ENCODE peak calls at places on chromosome X, in five cellular contexts. J, F, D, H and T are unnamed samples. For H3K36me3, the result is how much of the 10 kb centered on the place peaks cover.

GRCh38 chrX:18582910-18583493 is 88.9 kb downstream of the RS1 start:
- DNase-seq in J (no peak), F (no peak), D (no peak), H (peak), T (no peak)

GRCh38 chrX:109840585-109840984 is 107.5 kb upstream of the ACSL4 start:
- DNase-seq in J (no peak), F (peak), D (peak), H (peak), T (no peak)

GRCh38 chrX:8273451-8273894 is 102.4 kb upstream of the VCX2 start:
- DNase-seq in J (no peak), F (no peak), D (peak), H (peak), T (no peak)

GRCh38 chrX:103831803-103832544 is at the start of gene RAB9B:
- DNase-seq in J (peak), F (peak), D (peak), H (peak), T (peak)

GRCh38 chrX:103584606-103585005 is 709 bp upstream of the TCEAL4 start:
- DNase-seq in J (no peak), F (no peak), D (peak), H (no peak), T (no peak)

GRCh38 chrX:153032397-153033118 is 23.7 kb upstream of the PNMA3 start:
- DNase-seq in J (peak), F (peak), D (peak), H (peak), T (peak)

GRCh38 chrX:135421932-135422809 is at the start of gene SMIM10L2A:
- DNase-seq in J (no peak), F (no peak), D (no peak), H (peak), T (no peak)

GRCh38 chrX:107562482-107562881 is 65.8 kb upstream of the PRPS1 start:
- DNase-seq in J (peak), F (no peak), D (peak), H (peak), T (no peak)

GRCh38 chrX:65971151-65971550 is 68.7 kb downstream of the VSIG4 start:
- DNase-seq in J (no peak), F (no peak), D (no peak), H (no peak), T (no peak)

GRCh38 chrX:23465985-23466384 is 131.3 kb downstream of the PTCHD1 start:
- DNase-seq in J (no peak), F (no peak), D (no peak), H (no peak), T (no peak)

GRCh38 chrX:150696836-150697235 is 3.6 kb downstream of the MTMR1 start:
- DNase-seq in J (no peak), F (no peak), D (no peak), H (no peak), T (no peak)

GRCh38 chrX:94265323-94265722 is 591.3 kb downstream of the FAM133A start:
- DNase-seq in J (no peak), F (no peak), D (no peak), H (no peak), T (no peak)

GRCh38 chrX:13048265-13048664 is 3.8 kb upstream of the FAM9C start:
- DNase-seq in J (no peak), F (no peak), D (peak), H (no peak), T (no peak)

GRCh38 chrX:149979126-149979644 is 40.9 kb upstream of the EOLA2 start:
- DNase-seq in J (no peak), F (no peak), D (no peak), H (no peak), T (no peak)

GRCh38 chrX:107738768-107739167 is 36.8 kb downstream of the TSC22D3 start:
- DNase-seq in J (no peak), F (no peak), D (no peak), H (no peak), T (no peak)

GRCh38 chrX:153351981-153352380 is 18.0 kb downstream of the ZNF275 start:
- DNase-seq in J (no peak), F (no peak), D (no peak), H (no peak), T (no peak)

DNA sequence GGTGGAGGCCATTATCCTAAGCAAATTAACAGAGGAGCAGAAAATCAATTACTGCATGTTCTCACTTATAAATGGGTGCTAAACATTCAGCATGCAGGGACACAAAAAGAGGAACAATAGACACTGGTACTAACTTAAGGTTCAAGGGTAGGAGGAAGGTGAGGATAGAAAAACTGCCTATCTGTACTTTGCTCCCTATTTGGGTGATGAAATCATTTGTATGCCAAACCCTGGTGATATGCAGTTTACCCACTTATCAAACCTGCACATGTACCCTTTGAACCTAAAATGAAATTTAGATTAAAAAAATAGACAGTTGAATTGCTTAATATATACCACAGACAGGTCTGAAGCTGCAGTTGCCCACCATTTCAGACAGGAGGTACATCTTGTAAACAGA is 143.3 kb upstream of the KLHL4 start:
- DNase-seq in J (no peak), F (no peak), D (no peak), H (no peak), T (no peak)
- H3K36me3 ChIP-seq in J (under half), F (under half), D (under half), H (under half), T (under half)

GRCh38 chrX:41184312-41184711 is 99.1 kb downstream of the USP9X start:
- DNase-seq in J (peak), F (no peak), D (no peak), H (no peak), T (no peak)
- H3K36me3 ChIP-seq in J (under half), F (under half), D (under half), H (under half), T (under half)

GRCh38 chrX:155235891-155236290 is 19.6 kb downstream of the VBP1 start:
- DNase-seq in J (no peak), F (no peak), D (no peak), H (no peak), T (no peak)
- H3K36me3 ChIP-seq in J (under half), F (under half), D (under half), H (under half), T (under half)

GRCh38 chrX:16851421-16851820 is 18.7 kb downstream of the RBBP7 start:
- DNase-seq in J (no peak), F (no peak), D (no peak), H (no peak), T (no peak)
- H3K36me3 ChIP-seq in J (half or more), F (half or more), D (under half), H (under half), T (under half)

DNA sequence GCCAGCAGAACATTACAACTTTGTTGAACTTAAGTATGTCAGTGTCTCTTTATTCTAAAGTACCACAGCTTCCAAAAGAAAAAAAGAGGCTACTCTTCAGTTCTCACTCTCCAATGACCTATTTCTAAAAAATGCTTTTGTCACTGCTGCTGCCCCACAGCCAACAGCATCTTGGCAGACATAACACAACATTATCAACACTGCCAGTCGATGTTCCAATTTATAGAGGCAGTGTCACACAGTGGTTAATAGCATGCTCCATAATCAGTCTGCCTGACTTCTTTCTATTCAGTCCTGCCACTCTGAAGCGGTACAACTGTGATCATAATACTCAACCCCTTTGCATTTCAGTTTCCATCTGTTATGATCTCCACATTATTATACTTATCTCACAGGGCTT is 69.2 kb downstream of the PLS3 start:
- DNase-seq in J (no peak), F (no peak), D (no peak), H (no peak), T (no peak)
- H3K36me3 ChIP-seq in J (under half), F (under half), D (under half), H (under half), T (under half)

DNA sequence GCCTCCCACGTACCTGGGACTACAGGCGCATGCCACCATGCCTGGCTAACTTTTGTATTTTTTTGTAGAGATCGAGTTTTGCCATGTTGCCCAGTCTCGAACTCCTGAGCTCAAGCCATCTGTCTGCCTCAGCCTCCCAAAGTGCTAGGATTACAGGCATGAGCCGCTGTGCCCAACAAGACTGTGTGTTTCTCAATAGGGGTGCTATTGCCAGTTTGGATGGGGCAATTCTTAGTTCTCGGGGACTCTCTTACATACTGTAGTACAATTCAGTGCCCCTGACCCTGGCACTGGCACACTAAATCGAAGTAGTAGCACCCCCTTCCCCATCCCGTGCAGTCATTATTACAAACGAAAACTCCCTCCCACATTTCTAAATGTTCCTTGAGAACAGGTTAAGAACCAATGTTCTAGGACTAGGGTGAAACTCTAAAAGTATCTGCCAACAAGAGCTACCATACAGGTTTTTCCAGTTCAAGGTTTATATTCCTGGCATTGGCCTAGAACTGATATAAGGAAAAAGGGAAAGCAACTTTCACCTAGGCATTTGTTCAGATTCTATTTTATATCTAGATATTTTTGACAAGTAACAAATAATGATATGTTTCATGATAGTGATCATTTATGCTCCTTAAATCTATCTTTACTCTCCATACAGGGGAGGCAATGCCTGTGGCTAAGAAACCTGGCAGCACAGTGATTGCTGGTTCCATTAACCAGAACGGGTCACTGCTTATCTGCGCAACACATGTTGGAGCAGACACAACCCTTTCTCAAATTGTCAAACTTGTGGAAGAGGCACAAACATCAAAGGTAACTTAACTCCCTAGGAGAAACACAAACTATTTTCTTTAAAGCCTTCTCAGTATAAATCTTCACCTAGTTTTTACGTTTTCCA is 50.4 kb upstream of the PGAM4 start:
- DNase-seq in J (no peak), F (no peak), D (no peak), H (no peak), T (no peak)
- H3K36me3 ChIP-seq in J (under half), F (under half), D (under half), H (under half), T (under half)

GRCh38 chrX:47227334-47227583 is 5.5 kb upstream of the USP11 start:
- DNase-seq in J (no peak), F (no peak), D (no peak), H (no peak), T (no peak)
- H3K36me3 ChIP-seq in J (half or more), F (half or more), D (half or more), H (under half), T (half or more)

DNA sequence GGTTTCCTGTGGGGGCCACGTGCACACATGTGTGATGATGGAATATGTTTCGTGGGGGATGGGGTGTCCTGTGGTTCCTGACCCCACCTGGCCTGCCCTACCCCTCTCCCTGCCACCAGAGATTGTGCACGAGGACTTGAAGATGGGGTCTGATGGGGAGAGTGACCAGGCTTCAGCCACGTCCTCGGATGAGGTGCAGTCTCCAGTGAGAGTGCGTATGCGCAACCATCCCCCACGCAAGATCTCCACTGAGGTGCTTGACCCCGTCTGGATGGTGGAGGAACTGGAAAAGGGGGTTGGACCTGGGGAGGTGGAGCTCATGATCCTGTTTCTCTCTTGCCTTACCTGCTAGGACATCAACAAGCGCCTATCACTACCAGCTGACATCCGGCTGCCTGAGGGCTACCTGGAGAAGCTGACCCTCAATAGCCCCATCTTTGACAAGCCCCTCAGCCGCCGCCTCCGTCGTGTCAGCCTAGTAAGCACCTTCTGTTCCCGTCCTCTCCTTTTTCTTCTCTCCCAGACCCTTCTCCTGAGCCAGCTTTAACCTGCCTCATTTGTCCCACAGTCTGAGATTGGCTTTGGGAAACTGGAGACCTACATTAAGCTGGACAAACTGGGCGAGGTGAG is 5.9 kb downstream of the CDK16 start:
- DNase-seq in J (no peak), F (peak), D (no peak), H (no peak), T (no peak)
- H3K36me3 ChIP-seq in J (half or more), F (half or more), D (half or more), H (under half), T (half or more)

DNA sequence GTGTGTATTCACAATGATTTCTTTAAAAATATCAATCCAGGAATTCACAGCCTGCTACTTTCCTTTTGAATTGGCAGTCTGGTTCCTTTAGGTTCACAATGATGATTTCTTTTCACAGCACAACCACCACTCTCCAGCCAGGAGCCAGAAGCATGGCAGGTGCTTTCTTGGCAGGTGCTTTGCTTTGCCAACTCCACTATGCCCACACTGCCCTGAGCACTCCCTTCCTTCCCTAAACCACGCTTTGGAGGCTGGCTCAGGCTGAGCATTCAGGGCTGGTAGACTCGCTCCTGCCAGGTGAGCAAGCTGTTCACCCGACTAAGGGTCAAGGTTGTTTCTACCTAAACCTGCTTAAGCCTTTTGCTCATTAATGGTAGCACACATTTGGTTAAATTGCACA is 184.5 kb downstream of the SH3KBP1 start:
- DNase-seq in J (no peak), F (no peak), D (no peak), H (no peak), T (no peak)
- H3K36me3 ChIP-seq in J (under half), F (under half), D (under half), H (under half), T (under half)

GRCh38 chrX:129792586-129793291 is 13.0 kb downstream of the SASH3 start:
- DNase-seq in J (no peak), F (no peak), D (no peak), H (no peak), T (no peak)
- H3K36me3 ChIP-seq in J (under half), F (under half), D (under half), H (under half), T (under half)